ENCODE peak calls at places on chromosomes 12 and 14, in five cellular contexts. M is thoracic aorta; D is cardiac muscle cell; K is effector memory CD4-positive, alpha-beta T cell; R is cardiac fibroblast. X is an unnamed sample.

GRCh38 chr14:68140111-68140741 is 320.6 kb downstream of the RAD51B start:
- DNase-seq in M (no peak), D (peak), K (no peak), R (peak), X (no peak)

GRCh38 chr12:26929590-26929989 is 8.2 kb downstream of the INTS13 start:
- DNase-seq in M (no peak), D (no peak), K (no peak), R (no peak), X (no peak)

GRCh38 chr14:57069702-57070101 is 199.0 kb downstream of the EXOC5 start:
- DNase-seq in M (no peak), D (no peak), K (no peak), R (no peak), X (no peak)

GRCh38 chr12:58540480-58541299 is 379.6 kb downstream of the LRIG3 start:
- DNase-seq in M (no peak), D (peak), K (no peak), R (peak), X (no peak)

GRCh38 chr12:117192057-117192456 is 1.8 kb upstream of the FBXO21 start:
- DNase-seq in M (no peak), D (peak), K (no peak), R (peak), X (no peak)

GRCh38 chr14:51018521-51018920 is 74.2 kb upstream of the PYGL start:
- DNase-seq in M (no peak), D (peak), K (no peak), R (peak), X (no peak)

GRCh38 chr12:124698211-124698997 is 131.0 kb upstream of the NCOR2 start:
- DNase-seq in M (no peak), D (peak), K (no peak), R (peak), X (no peak)

GRCh38 chr12:32273712-32274111 is 125.6 kb upstream of the FGD4 start:
- DNase-seq in M (no peak), D (no peak), K (no peak), R (no peak), X (peak)

GRCh38 chr14:74035556-74035955 is 16.4 kb downstream of the BBOF1 start:
- DNase-seq in M (no peak), D (peak), K (no peak), R (peak), X (no peak)

GRCh38 chr12:78916845-78917480 is 52.4 kb downstream of the SYT1 start:
- DNase-seq in M (no peak), D (peak), K (no peak), R (peak), X (no peak)

GRCh38 chr14:102034301-102034700 is 52.5 kb downstream of the HSP90AA1 start:
- DNase-seq in M (no peak), D (no peak), K (no peak), R (no peak), X (no peak)

GRCh38 chr14:97021571-97022171 is 224.5 kb downstream of the VRK1 start:
- DNase-seq in M (no peak), D (no peak), K (no peak), R (no peak), X (no peak)

GRCh38 chr14:101068293-101068957 is 164.9 kb upstream of the RTL1 start:
- DNase-seq in M (no peak), D (no peak), K (no peak), R (no peak), X (no peak)

GRCh38 chr14:56119221-56119967 is 1.2 kb downstream of the PELI2 start:
- DNase-seq in M (no peak), D (peak), K (no peak), R (peak), X (peak)

GRCh38 chr12:94263011-94263786 is 114.8 kb downstream of the PLXNC1 start:
- DNase-seq in M (no peak), D (no peak), K (peak), R (no peak), X (peak)

GRCh38 chr14:38618514-38618913 is 362.6 kb upstream of the CLEC14A start:
- DNase-seq in M (no peak), D (no peak), K (no peak), R (no peak), X (no peak)

GRCh38 chr14:67571275-67571990 is 28.6 kb downstream of the PIGH start:
- DNase-seq in M (no peak), D (peak), K (peak), R (peak), X (peak)

GRCh38 chr12:27521066-27521465 is 2.9 kb upstream of the PPFIBP1 start:
- DNase-seq in M (no peak), D (peak), K (no peak), R (peak), X (no peak)

GRCh38 chr14:72925171-72925759 is 999 bp upstream of the DCAF4 start:
- DNase-seq in M (no peak), D (no peak), K (no peak), R (no peak), X (no peak)

GRCh38 chr14:49950275-49951250 is 57.7 kb downstream of the ARF6 start:
- DNase-seq in M (no peak), D (no peak), K (no peak), R (peak), X (no peak)

GRCh38 chr14:49942090-49942489 is 49.2 kb downstream of the ARF6 start:
- DNase-seq in M (no peak), D (no peak), K (no peak), R (no peak), X (no peak)

GRCh38 chr14:49944501-49944900 is 51.6 kb downstream of the ARF6 start:
- DNase-seq in M (no peak), D (no peak), K (no peak), R (no peak), X (no peak)

GRCh38 chr14:49945448-49946319 is 52.8 kb downstream of the ARF6 start:
- DNase-seq in M (no peak), D (no peak), K (no peak), R (no peak), X (no peak)

GRCh38 chr14:49946320-49947141 is 53.6 kb downstream of the ARF6 start:
- DNase-seq in M (no peak), D (peak), K (no peak), R (peak), X (peak)
- H3K4me3 ChIP-seq in M (no peak), D (no peak), K (no peak), R (no peak), X (peak)

DNA sequence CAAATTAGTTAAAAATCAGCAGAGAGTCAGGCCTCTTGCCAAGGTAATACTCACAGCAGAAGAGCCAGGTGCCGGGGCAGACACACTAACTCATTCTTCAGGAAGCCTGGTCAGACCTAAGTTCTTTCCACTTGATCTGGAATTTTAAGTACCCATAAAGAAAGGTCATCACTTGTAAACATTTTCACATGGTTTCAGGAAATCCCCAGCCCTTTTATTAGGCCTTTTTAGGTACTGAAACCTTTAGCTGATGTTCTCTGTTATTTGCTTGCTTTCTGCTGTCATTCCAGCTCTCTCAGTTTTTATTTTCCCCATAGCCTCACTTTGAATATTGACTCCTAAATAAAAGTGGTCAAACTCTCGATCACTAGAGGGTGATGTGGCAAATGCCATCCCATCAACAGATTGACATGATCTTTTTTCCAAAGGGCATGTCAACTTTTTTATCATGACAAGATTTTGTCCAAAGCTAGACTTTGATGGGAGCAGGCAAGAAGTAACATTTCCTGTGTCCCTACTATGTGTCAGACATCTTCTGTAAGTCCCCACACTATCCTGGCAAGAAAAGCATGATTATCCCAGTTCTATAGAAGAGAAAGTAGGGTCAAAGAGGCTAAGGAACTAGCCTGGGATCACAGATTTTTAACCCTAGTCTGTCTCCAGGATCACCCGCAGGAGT is 5.7 kb downstream of the ISCU start:
- DNase-seq in M (no peak), D (no peak), K (no peak), R (no peak), X (no peak)
- H3K4me3 ChIP-seq in M (no peak), D (no peak), K (no peak), R (no peak), X (peak)

DNA sequence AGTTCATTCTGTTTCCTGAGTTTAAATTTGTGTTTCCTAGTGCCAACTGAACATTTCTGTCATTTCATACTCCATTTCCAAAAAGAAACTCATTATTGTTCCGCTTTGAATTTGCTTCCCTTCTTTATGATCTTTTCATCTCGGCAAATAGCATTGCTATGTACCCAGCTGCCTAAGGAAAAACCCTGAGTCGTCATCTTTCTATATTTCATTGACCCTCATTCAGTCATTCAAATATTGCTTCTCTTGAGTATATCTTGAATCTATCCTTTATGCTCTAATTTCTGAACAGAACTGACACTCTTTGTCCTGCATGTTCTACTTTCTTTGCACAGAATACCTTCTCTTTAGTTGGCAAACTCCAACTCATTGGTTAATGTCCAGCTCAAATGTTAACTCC is 35.9 kb downstream of the ADIPOR2 start:
- DNase-seq in M (no peak), D (no peak), K (no peak), R (no peak), X (no peak)
- H3K4me3 ChIP-seq in M (no peak), D (no peak), K (no peak), R (no peak), X (no peak)

DNA sequence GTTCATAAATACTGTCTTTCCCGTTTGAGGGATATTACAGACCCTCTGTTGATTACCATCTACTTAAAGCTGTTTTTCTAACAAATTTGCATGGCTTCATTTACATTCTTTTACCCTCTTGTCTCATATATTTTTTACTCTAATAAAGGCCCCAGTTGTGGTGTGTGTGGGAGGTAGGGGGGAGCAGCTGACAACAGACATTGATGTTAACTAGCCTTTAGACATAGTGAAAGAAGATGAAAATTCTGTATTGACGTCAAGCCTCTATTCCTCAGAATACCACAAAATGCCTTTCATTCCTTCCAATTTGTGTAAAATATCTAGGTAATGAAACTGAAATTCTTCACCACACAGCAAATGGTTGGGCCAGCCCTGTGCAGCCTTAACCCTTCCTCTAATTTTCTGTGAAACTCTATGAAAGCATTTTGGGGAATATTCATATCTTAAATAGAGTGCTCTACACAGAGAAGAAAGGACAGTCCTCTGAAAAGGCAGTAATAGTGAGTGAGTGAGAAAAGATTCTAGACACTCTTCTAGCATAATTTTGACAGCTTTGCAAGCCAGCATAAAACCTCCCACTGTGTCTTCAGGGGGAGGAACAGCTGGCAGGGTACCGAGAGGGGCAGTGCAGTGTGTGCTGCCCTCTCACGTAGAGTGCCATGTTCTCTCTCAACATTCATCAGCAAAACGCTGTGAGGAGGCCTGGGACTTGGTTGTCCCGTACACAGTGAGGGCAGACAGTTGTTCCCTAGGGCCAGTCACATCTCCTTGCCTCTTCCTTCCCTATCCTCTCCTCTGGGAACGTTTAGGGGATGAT is 20.1 kb upstream of the CERS5 start:
- DNase-seq in M (no peak), D (peak), K (no peak), R (peak), X (no peak)
- H3K4me3 ChIP-seq in M (no peak), D (no peak), K (no peak), R (no peak), X (no peak)